ENCODE peak calls at places on chromosome 10, in ten cellular contexts. S is colonic mucosa, V is GM12878, C is psoas muscle, Z is sigmoid colon, G is stomach, R is cardiac muscle cell, L is body of pancreas, K is fibroblast of lung, M is suprapubic skin. X is an unnamed sample.

GRCh38 chr10:11610855-11611247 is 599 bp downstream of the USP6NL start:
- DNase-seq in V (no peak), C (peak; percentile 36), R (peak; percentile 59), L (peak; percentile 41), M (peak; percentile 81), G (no peak), S (peak; percentile 50), K (peak; percentile 44), Z (peak; percentile 72), X (peak; percentile 68)

GRCh38 chr10:62037890-62038608 is 136.6 kb downstream of the ARID5B start:
- DNase-seq in V (no peak), G (no peak), K (no peak), Z (no peak), M (no peak), L (no peak), S (no peak), R (no peak), C (no peak), X (peak; percentile 46)

GRCh38 chr10:7593068-7593467 is 73.7 kb downstream of the ITIH5 start:
- DNase-seq in G (no peak), R (peak; percentile 30), C (no peak), L (no peak), K (no peak), M (no peak), Z (peak; percentile 92), S (no peak), V (no peak), X (peak; percentile 30)

GRCh38 chr10:118241229-118242137 is 100.6 kb downstream of the FAM204A start:
- DNase-seq in Z (peak; percentile 88), G (peak; percentile 79), M (peak; percentile 86), C (peak; percentile 72), S (peak; percentile 82), R (peak; percentile 84), K (peak; percentile 60), V (peak; percentile 16), L (peak; percentile 86), X (peak; percentile 92)

GRCh38 chr10:84156768-84157167 is 16.8 kb upstream of the GPR15LG start:
- DNase-seq in K (no peak), S (no peak), V (no peak), L (no peak), G (no peak), R (no peak), C (peak; percentile 31), Z (no peak), M (no peak), X (no peak)

GRCh38 chr10:24866615-24867583 is 85.5 kb downstream of the PRTFDC1 start:
- DNase-seq in V (no peak), G (peak; percentile 41), Z (peak; percentile 74), S (peak; percentile 52), C (peak; percentile 47), K (peak; percentile 91), M (no peak), L (peak; percentile 23), R (no peak), X (no peak)

GRCh38 chr10:106440355-106440754 is 724.2 kb downstream of the SORCS1 start:
- DNase-seq in R (no peak), V (no peak), Z (no peak), C (no peak), S (no peak), M (no peak), G (no peak), K (peak; percentile 77), L (no peak), X (no peak)

GRCh38 chr10:79299397-79300370 is 47.6 kb upstream of the PPIF start:
- DNase-seq in L (no peak), M (no peak), S (no peak), V (no peak), K (peak; percentile 89), C (peak; percentile 58), Z (no peak), R (no peak), G (no peak), X (no peak)

GRCh38 chr10:87842776-87843497 is 20.4 kb downstream of the KLLN start:
- DNase-seq in S (no peak), G (no peak), V (no peak), K (peak; percentile 86), C (no peak), M (no peak), R (no peak), Z (no peak), L (no peak), X (no peak)

GRCh38 chr10:30752481-30752881 is 122.9 kb upstream of the LYZL2 start:
- DNase-seq in C (no peak), R (peak; percentile 70), M (no peak), G (no peak), S (no peak), V (no peak), L (no peak), K (no peak), Z (no peak), X (no peak)

GRCh38 chr10:784759-785538 is 95.5 kb upstream of the DIP2C start:
- DNase-seq in R (peak; percentile 53), C (peak; percentile 82), L (peak; percentile 79), V (no peak), S (peak; percentile 30), G (peak; percentile 69), M (peak; percentile 83), K (peak; percentile 84), Z (peak; percentile 86), X (peak; percentile 47)

GRCh38 chr10:78614744-78615143 is 454.0 kb upstream of the ZMIZ1 start:
- DNase-seq in L (no peak), M (no peak), C (no peak), R (no peak), V (no peak), K (no peak), S (no peak), Z (no peak), G (no peak), X (no peak)

GRCh38 chr10:7605565-7606295 is 61.0 kb downstream of the ITIH5 start:
- DNase-seq in L (no peak), C (no peak), S (no peak), V (no peak), G (no peak), Z (no peak), M (no peak), R (no peak), K (no peak), X (no peak)

GRCh38 chr10:125343118-125343752 is 182.9 kb upstream of the CTBP2 start:
- DNase-seq in G (no peak), K (peak; percentile 16), C (no peak), Z (no peak), R (peak; percentile 30), M (no peak), S (peak; percentile 44), V (no peak), L (peak; percentile 46), X (no peak)

GRCh38 chr10:47055386-47056382 is 144.5 kb downstream of the PTPN20 start:
- DNase-seq in C (no peak), L (no peak), M (peak; percentile 47), Z (no peak), S (no peak), G (peak; percentile 5), K (no peak), R (no peak), V (no peak), X (no peak)

GRCh38 chr10:32922164-32922563 is 35.9 kb downstream of the ITGB1 start:
- DNase-seq in V (no peak), Z (no peak), R (no peak), M (no peak), S (no peak), K (no peak), C (no peak), L (no peak), G (no peak), X (no peak)
- H3K36me3 ChIP-seq in V (peaks cover 25% of the 10 kb centered on the region), Z (peaks cover 45% of the 10 kb centered on the region), R (peaks cover 72% of the 10 kb centered on the region), M (peaks cover 75% of the 10 kb centered on the region), S (peaks cover 6% of the 10 kb centered on the region), K (peaks cover 9% of the 10 kb centered on the region), C (peaks cover 97% of the 10 kb centered on the region), L (peaks cover 41% of the 10 kb centered on the region), G (peaks cover 48% of the 10 kb centered on the region), X (peaks cover 14% of the 10 kb centered on the region)

DNA sequence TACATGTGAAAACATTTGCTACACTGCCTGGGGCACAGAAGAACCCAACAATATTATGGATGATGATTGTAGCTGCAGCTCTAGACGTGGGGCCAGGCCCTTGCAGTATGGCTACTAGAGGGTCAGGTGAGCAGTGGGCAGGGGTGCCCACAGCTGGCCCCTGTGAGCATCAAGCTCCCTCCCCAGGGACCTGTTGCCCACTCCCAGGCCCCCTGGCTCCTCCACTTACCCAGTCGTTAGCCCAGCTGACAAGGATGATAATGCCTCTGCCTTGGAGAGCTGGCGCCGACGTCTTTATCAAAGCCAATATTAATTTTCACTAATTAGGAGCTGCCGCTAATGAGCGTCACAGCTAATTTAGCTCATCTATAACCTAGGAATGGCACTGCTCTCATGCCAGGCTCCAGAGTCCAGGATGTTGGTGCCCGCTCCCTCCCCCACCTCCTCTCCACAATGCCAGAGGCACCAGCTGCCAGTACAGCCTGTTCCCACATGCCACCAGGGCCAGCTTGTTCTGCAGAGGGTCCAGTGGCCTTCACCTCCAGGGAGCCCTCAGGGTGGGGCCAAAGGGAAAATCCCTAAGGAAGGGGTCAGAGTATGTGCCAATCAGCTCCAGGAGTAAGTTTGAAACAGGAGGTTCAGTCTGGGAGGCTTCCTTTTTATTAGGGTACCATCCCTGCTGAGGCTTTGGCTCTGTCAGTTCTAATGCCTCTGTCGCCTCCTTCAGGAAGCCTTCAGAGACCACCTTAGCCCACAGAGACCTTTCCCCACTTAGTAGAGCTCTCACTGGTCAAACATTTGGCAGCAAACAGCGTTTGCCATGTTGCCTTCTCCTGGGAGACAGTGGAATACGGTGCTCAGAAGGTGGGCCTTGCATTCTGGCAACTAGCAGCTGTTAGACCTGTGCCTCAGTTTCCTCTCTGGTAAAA is 77.2 kb downstream of the CDH23 start:
- DNase-seq in K (no peak), L (peak; percentile 58), R (no peak), C (no peak), V (no peak), G (no peak), S (no peak), Z (no peak), M (no peak), X (no peak)
- TF ChIP-seq CTCF in K (no peak), L (no peak), R (no peak), C (no peak), V (no peak), G (no peak), S (no peak), Z (no peak), M (no peak), X (no peak)

GRCh38 chr10:68795886-68796532 is 31.3 kb upstream of the STOX1 start:
- DNase-seq in M (no peak), C (no peak), Z (no peak), V (no peak), S (no peak), K (no peak), R (no peak), G (no peak), L (no peak), X (no peak)
- H3K36me3 ChIP-seq in M (peaks cover 29% of the 10 kb centered on the region), C (peaks cover 72% of the 10 kb centered on the region), Z (no peaks in the 10 kb centered on the region), V (peaks cover 5% of the 10 kb centered on the region), S (peaks cover 3% of the 10 kb centered on the region), K (peaks cover 2% of the 10 kb centered on the region), R (peaks cover 31% of the 10 kb centered on the region), G (peaks cover 18% of the 10 kb centered on the region), L (peaks cover 11% of the 10 kb centered on the region), X (no peaks in the 10 kb centered on the region)

DNA sequence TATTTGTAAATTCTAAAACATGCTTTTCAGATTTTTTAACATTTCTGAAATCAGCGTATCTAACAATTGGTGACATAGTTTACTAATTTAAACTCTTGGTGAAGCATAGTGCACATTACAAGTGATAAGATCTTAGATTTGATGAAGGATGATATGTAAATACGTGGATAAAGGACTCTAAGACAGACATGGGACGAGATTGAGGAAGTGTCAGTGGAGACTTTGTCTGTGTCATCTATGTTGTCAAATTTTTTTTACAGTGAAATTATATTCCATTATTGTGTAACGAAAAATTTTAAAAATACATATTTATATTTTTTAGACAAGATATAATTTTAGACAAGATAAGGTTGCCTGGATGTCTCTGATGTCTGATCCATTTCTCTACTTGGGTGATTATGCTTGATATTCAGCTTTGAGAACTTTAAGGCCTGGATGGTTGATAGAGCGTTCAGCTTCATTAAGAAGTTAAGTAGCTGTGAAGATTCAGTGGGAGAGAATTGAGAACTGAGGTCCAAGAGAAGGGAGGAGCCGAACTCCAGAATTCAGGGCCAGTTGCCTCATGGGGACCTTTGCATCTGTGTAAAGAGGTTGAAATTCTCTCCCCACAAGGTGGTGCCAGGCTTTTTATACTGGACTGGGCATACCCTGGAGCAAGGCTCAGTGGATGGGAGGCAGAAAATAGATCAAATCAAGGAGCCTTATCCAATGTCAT is 62.7 kb downstream of the KAT6B start:
- DNase-seq in C (no peak), V (no peak), Z (no peak), K (no peak), S (no peak), M (no peak), R (no peak), G (no peak), L (peak; percentile 45), X (no peak)
- TF ChIP-seq CTCF in C (peak; percentile 10), V (peak; percentile 26), Z (no peak), K (no peak), S (no peak), M (no peak), R (peak; percentile 5), G (no peak), L (peak; percentile 32), X (no peak)